ENCODE peak calls at places on chromosomes 3 and 15, in seven cellular contexts. One of them, this sample, is unnamed.

GRCh38 chr3:60890226-60890625 is 361.0 kb downstream of the FHIT start:
- DNase-seq in caudate nucleus: no peak
- DNase-seq in tibial nerve: no peak
- DNase-seq in brain microvascular endothelial cell: no peak
- DNase-seq in suprapubic skin: no peak
- DNase-seq in GOT3: no peak
- DNase-seq in NCI-H1105 treated with DMSO at 0.1 percent for 48 hours: no peak
- DNase-seq in this sample: no peak

GRCh38 chr3:94070341-94070911 is 7.6 kb downstream of the NSUN3 start:
- DNase-seq in caudate nucleus: no peak
- DNase-seq in tibial nerve: no peak
- DNase-seq in brain microvascular endothelial cell: no peak
- DNase-seq in suprapubic skin: no peak
- DNase-seq in GOT3: no peak
- DNase-seq in NCI-H1105 treated with DMSO at 0.1 percent for 48 hours: no peak
- DNase-seq in this sample: no peak

GRCh38 chr3:33424606-33425453 is 15.4 kb downstream of the UBP1 start:
- DNase-seq in caudate nucleus: no peak
- DNase-seq in tibial nerve: no peak
- DNase-seq in brain microvascular endothelial cell: no peak
- DNase-seq in suprapubic skin: no peak
- DNase-seq in GOT3: no peak
- DNase-seq in NCI-H1105 treated with DMSO at 0.1 percent for 48 hours: no peak
- DNase-seq in this sample: no peak

GRCh38 chr3:9884555-9885165 is 4.6 kb upstream of the CIDEC start:
- DNase-seq in caudate nucleus: no peak
- DNase-seq in tibial nerve: peak; percentile 12
- DNase-seq in brain microvascular endothelial cell: peak; percentile 92
- DNase-seq in suprapubic skin: no peak
- DNase-seq in GOT3: no peak
- DNase-seq in NCI-H1105 treated with DMSO at 0.1 percent for 48 hours: no peak
- DNase-seq in this sample: peak; percentile 91

GRCh38 chr3:33718595-33718907 is 497 bp upstream of the CLASP2 start:
- DNase-seq in caudate nucleus: no peak
- DNase-seq in tibial nerve: no peak
- DNase-seq in brain microvascular endothelial cell: no peak
- DNase-seq in suprapubic skin: no peak
- DNase-seq in GOT3: no peak
- DNase-seq in NCI-H1105 treated with DMSO at 0.1 percent for 48 hours: no peak
- DNase-seq in this sample: no peak

GRCh38 chr3:31377045-31377642 is 155.6 kb upstream of the STT3B start:
- DNase-seq in caudate nucleus: no peak
- DNase-seq in tibial nerve: no peak
- DNase-seq in brain microvascular endothelial cell: peak; percentile 85
- DNase-seq in suprapubic skin: no peak
- DNase-seq in GOT3: no peak
- DNase-seq in NCI-H1105 treated with DMSO at 0.1 percent for 48 hours: no peak
- DNase-seq in this sample: no peak

GRCh38 chr3:141076821-141077571 is 25.8 kb downstream of the SPSB4 start:
- DNase-seq in caudate nucleus: peak; percentile 61
- DNase-seq in tibial nerve: peak; percentile 57
- DNase-seq in brain microvascular endothelial cell: peak; percentile 73
- DNase-seq in suprapubic skin: peak; percentile 68
- DNase-seq in GOT3: no peak
- DNase-seq in NCI-H1105 treated with DMSO at 0.1 percent for 48 hours: peak; percentile 88
- DNase-seq in this sample: peak; percentile 53

GRCh38 chr3:80244390-80244789 is 476.6 kb upstream of the ROBO1 start:
- DNase-seq in caudate nucleus: no peak
- DNase-seq in tibial nerve: peak; percentile 54
- DNase-seq in brain microvascular endothelial cell: peak; percentile 14
- DNase-seq in suprapubic skin: no peak
- DNase-seq in GOT3: no peak
- DNase-seq in NCI-H1105 treated with DMSO at 0.1 percent for 48 hours: no peak
- DNase-seq in this sample: no peak

GRCh38 chr3:69932087-69932486 is 67.4 kb upstream of the SAMMSON start:
- DNase-seq in caudate nucleus: no peak
- DNase-seq in tibial nerve: no peak
- DNase-seq in brain microvascular endothelial cell: no peak
- DNase-seq in suprapubic skin: no peak
- DNase-seq in GOT3: no peak
- DNase-seq in NCI-H1105 treated with DMSO at 0.1 percent for 48 hours: no peak
- DNase-seq in this sample: no peak

GRCh38 chr3:43786102-43786952 is 95.6 kb downstream of the ABHD5 start:
- DNase-seq in caudate nucleus: no peak
- DNase-seq in tibial nerve: no peak
- DNase-seq in brain microvascular endothelial cell: no peak
- DNase-seq in suprapubic skin: no peak
- DNase-seq in GOT3: no peak
- DNase-seq in NCI-H1105 treated with DMSO at 0.1 percent for 48 hours: no peak
- DNase-seq in this sample: no peak

GRCh38 chr3:13530241-13531009 is 18.5 kb upstream of the FBLN2 start:
- DNase-seq in caudate nucleus: no peak
- DNase-seq in tibial nerve: no peak
- DNase-seq in brain microvascular endothelial cell: no peak
- DNase-seq in suprapubic skin: no peak
- DNase-seq in GOT3: no peak
- DNase-seq in NCI-H1105 treated with DMSO at 0.1 percent for 48 hours: no peak
- DNase-seq in this sample: no peak

GRCh38 chr3:115595611-115596010 is 27.7 kb upstream of the GAP43 start:
- DNase-seq in caudate nucleus: no peak
- DNase-seq in tibial nerve: no peak
- DNase-seq in brain microvascular endothelial cell: peak; percentile 72
- DNase-seq in suprapubic skin: no peak
- DNase-seq in GOT3: no peak
- DNase-seq in NCI-H1105 treated with DMSO at 0.1 percent for 48 hours: no peak
- DNase-seq in this sample: no peak

GRCh38 chr15:59349715-59350420 is 22.8 kb downstream of the MYO1E start:
- DNase-seq in caudate nucleus: peak; percentile 13
- DNase-seq in tibial nerve: no peak
- DNase-seq in brain microvascular endothelial cell: peak; percentile 91
- DNase-seq in suprapubic skin: no peak
- DNase-seq in GOT3: no peak
- DNase-seq in NCI-H1105 treated with DMSO at 0.1 percent for 48 hours: no peak
- DNase-seq in this sample: peak; percentile 81

GRCh38 chr15:69090197-69090948 is 70.1 kb upstream of the GLCE start:
- DNase-seq in caudate nucleus: peak; percentile 43
- DNase-seq in tibial nerve: no peak
- DNase-seq in brain microvascular endothelial cell: peak; percentile 22
- DNase-seq in suprapubic skin: no peak
- DNase-seq in GOT3: no peak
- DNase-seq in NCI-H1105 treated with DMSO at 0.1 percent for 48 hours: peak; percentile 31
- DNase-seq in this sample: no peak

GRCh38 chr15:70578196-70578595 is 185.2 kb downstream of the UACA start:
- DNase-seq in caudate nucleus: no peak
- DNase-seq in tibial nerve: no peak
- DNase-seq in brain microvascular endothelial cell: no peak
- DNase-seq in suprapubic skin: peak; percentile 16
- DNase-seq in GOT3: no peak
- DNase-seq in NCI-H1105 treated with DMSO at 0.1 percent for 48 hours: no peak
- DNase-seq in this sample: no peak

GRCh38 chr3:8490079-8490552 is 11.5 kb upstream of the LMCD1 start:
- DNase-seq in caudate nucleus: no peak
- DNase-seq in tibial nerve: no peak
- DNase-seq in brain microvascular endothelial cell: peak; percentile 94
- DNase-seq in suprapubic skin: no peak
- DNase-seq in GOT3: peak; percentile 48
- DNase-seq in NCI-H1105 treated with DMSO at 0.1 percent for 48 hours: no peak
- DNase-seq in this sample: peak; percentile 69

GRCh38 chr3:113002676-113003075 is 11.9 kb downstream of the GTPBP8 start:
- DNase-seq in caudate nucleus: no peak
- DNase-seq in tibial nerve: no peak
- DNase-seq in brain microvascular endothelial cell: no peak
- DNase-seq in suprapubic skin: no peak
- DNase-seq in GOT3: no peak
- DNase-seq in NCI-H1105 treated with DMSO at 0.1 percent for 48 hours: no peak
- DNase-seq in this sample: no peak

GRCh38 chr3:30502742-30503073 is 103.7 kb upstream of the TGFBR2 start:
- DNase-seq in caudate nucleus: no peak
- DNase-seq in tibial nerve: no peak
- DNase-seq in brain microvascular endothelial cell: no peak
- DNase-seq in suprapubic skin: no peak
- DNase-seq in GOT3: no peak
- DNase-seq in NCI-H1105 treated with DMSO at 0.1 percent for 48 hours: no peak
- DNase-seq in this sample: no peak

GRCh38 chr3:173688216-173688842 is 290.8 kb downstream of the NLGN1 start:
- DNase-seq in caudate nucleus: no peak
- DNase-seq in tibial nerve: no peak
- DNase-seq in brain microvascular endothelial cell: no peak
- DNase-seq in suprapubic skin: no peak
- DNase-seq in GOT3: no peak
- DNase-seq in NCI-H1105 treated with DMSO at 0.1 percent for 48 hours: no peak
- DNase-seq in this sample: no peak

GRCh38 chr15:92901053-92901761 is 1.1 kb downstream of the CHD2 start:
- DNase-seq in caudate nucleus: no peak
- DNase-seq in tibial nerve: no peak
- DNase-seq in brain microvascular endothelial cell: no peak
- DNase-seq in suprapubic skin: no peak
- DNase-seq in GOT3: no peak
- DNase-seq in NCI-H1105 treated with DMSO at 0.1 percent for 48 hours: no peak
- DNase-seq in this sample: no peak

GRCh38 chr15:62989366-62990055 is 53.0 kb upstream of the TPM1 start:
- DNase-seq in caudate nucleus: no peak
- DNase-seq in tibial nerve: no peak
- DNase-seq in brain microvascular endothelial cell: no peak
- DNase-seq in suprapubic skin: no peak
- DNase-seq in GOT3: no peak
- DNase-seq in NCI-H1105 treated with DMSO at 0.1 percent for 48 hours: no peak
- DNase-seq in this sample: peak; percentile 29

GRCh38 chr15:64825081-64825430 is 391 bp downstream of the PIF1 start:
- DNase-seq in caudate nucleus: no peak
- DNase-seq in tibial nerve: no peak
- DNase-seq in brain microvascular endothelial cell: no peak
- DNase-seq in suprapubic skin: no peak
- DNase-seq in GOT3: no peak
- DNase-seq in NCI-H1105 treated with DMSO at 0.1 percent for 48 hours: no peak
- DNase-seq in this sample: no peak

GRCh38 chr3:167304077-167304476 is 76.0 kb downstream of the ZBBX start:
- DNase-seq in caudate nucleus: no peak
- DNase-seq in tibial nerve: no peak
- DNase-seq in brain microvascular endothelial cell: no peak
- DNase-seq in suprapubic skin: no peak
- DNase-seq in GOT3: no peak
- DNase-seq in NCI-H1105 treated with DMSO at 0.1 percent for 48 hours: no peak
- DNase-seq in this sample: no peak

GRCh38 chr3:182620715-182621434 is 172.4 kb upstream of the ATP11B start:
- DNase-seq in caudate nucleus: no peak
- DNase-seq in tibial nerve: no peak
- DNase-seq in brain microvascular endothelial cell: no peak
- DNase-seq in suprapubic skin: no peak
- DNase-seq in GOT3: no peak
- DNase-seq in NCI-H1105 treated with DMSO at 0.1 percent for 48 hours: no peak
- DNase-seq in this sample: no peak

GRCh38 chr3:34351857-34352545 is 553.6 kb downstream of the PDCD6IP start:
- DNase-seq in caudate nucleus: peak; percentile 9
- DNase-seq in tibial nerve: no peak
- DNase-seq in brain microvascular endothelial cell: no peak
- DNase-seq in suprapubic skin: no peak
- DNase-seq in GOT3: no peak
- DNase-seq in NCI-H1105 treated with DMSO at 0.1 percent for 48 hours: no peak
- DNase-seq in this sample: no peak

GRCh38 chr3:47791193-47791855 is 9.6 kb upstream of the SMARCC1 start:
- DNase-seq in caudate nucleus: no peak
- DNase-seq in tibial nerve: no peak
- DNase-seq in brain microvascular endothelial cell: no peak
- DNase-seq in suprapubic skin: no peak
- DNase-seq in GOT3: no peak
- DNase-seq in NCI-H1105 treated with DMSO at 0.1 percent for 48 hours: no peak
- DNase-seq in this sample: no peak

GRCh38 chr3:23174426-23175039 is 28.6 kb upstream of the UBE2E2 start:
- DNase-seq in caudate nucleus: no peak
- DNase-seq in tibial nerve: no peak
- DNase-seq in brain microvascular endothelial cell: no peak
- DNase-seq in suprapubic skin: no peak
- DNase-seq in GOT3: no peak
- DNase-seq in NCI-H1105 treated with DMSO at 0.1 percent for 48 hours: no peak
- DNase-seq in this sample: no peak

GRCh38 chr15:35852818-35853624 is 307.1 kb upstream of the DPH6 start:
- DNase-seq in caudate nucleus: no peak
- DNase-seq in tibial nerve: no peak
- DNase-seq in brain microvascular endothelial cell: no peak
- DNase-seq in suprapubic skin: no peak
- DNase-seq in GOT3: no peak
- DNase-seq in NCI-H1105 treated with DMSO at 0.1 percent for 48 hours: no peak
- DNase-seq in this sample: no peak

GRCh38 chr3:128318275-128318920 is 148.3 kb downstream of the DNAJB8 start:
- DNase-seq in caudate nucleus: no peak
- DNase-seq in tibial nerve: no peak
- DNase-seq in brain microvascular endothelial cell: no peak
- DNase-seq in suprapubic skin: peak; percentile 34
- DNase-seq in GOT3: no peak
- DNase-seq in NCI-H1105 treated with DMSO at 0.1 percent for 48 hours: no peak
- DNase-seq in this sample: no peak

GRCh38 chr15:45285413-45285812 is 33.4 kb downstream of the SLC28A2 start:
- DNase-seq in caudate nucleus: no peak
- DNase-seq in tibial nerve: no peak
- DNase-seq in brain microvascular endothelial cell: no peak
- DNase-seq in suprapubic skin: no peak
- DNase-seq in GOT3: no peak
- DNase-seq in NCI-H1105 treated with DMSO at 0.1 percent for 48 hours: no peak
- DNase-seq in this sample: no peak

GRCh38 chr3:194397757-194398312 is 1.2 kb downstream of the GP5 start:
- DNase-seq in caudate nucleus: no peak
- DNase-seq in tibial nerve: no peak
- DNase-seq in brain microvascular endothelial cell: no peak
- DNase-seq in suprapubic skin: no peak
- DNase-seq in GOT3: no peak
- DNase-seq in NCI-H1105 treated with DMSO at 0.1 percent for 48 hours: no peak
- DNase-seq in this sample: no peak

GRCh38 chr3:188348445-188349244 is 194.7 kb downstream of the LPP start:
- DNase-seq in caudate nucleus: no peak
- DNase-seq in tibial nerve: peak; percentile 73
- DNase-seq in brain microvascular endothelial cell: peak; percentile 92
- DNase-seq in suprapubic skin: peak; percentile 75
- DNase-seq in GOT3: peak; percentile 6
- DNase-seq in NCI-H1105 treated with DMSO at 0.1 percent for 48 hours: peak; percentile 39
- DNase-seq in this sample: peak; percentile 57

GRCh38 chr3:5072100-5072816 is 49.8 kb upstream of the ARL8B start:
- DNase-seq in caudate nucleus: no peak
- DNase-seq in tibial nerve: no peak
- DNase-seq in brain microvascular endothelial cell: no peak
- DNase-seq in suprapubic skin: peak; percentile 68
- DNase-seq in GOT3: no peak
- DNase-seq in NCI-H1105 treated with DMSO at 0.1 percent for 48 hours: no peak
- DNase-seq in this sample: no peak

GRCh38 chr15:75067123-75067854 is 43.9 kb downstream of the PPCDC start:
- DNase-seq in caudate nucleus: no peak
- DNase-seq in tibial nerve: no peak
- DNase-seq in brain microvascular endothelial cell: peak; percentile 81
- DNase-seq in suprapubic skin: no peak
- DNase-seq in GOT3: no peak
- DNase-seq in NCI-H1105 treated with DMSO at 0.1 percent for 48 hours: no peak
- DNase-seq in this sample: no peak

GRCh38 chr15:32737246-32737757 is 19.5 kb downstream of the GREM1 start:
- DNase-seq in caudate nucleus: no peak
- DNase-seq in tibial nerve: no peak
- DNase-seq in brain microvascular endothelial cell: no peak
- DNase-seq in suprapubic skin: no peak
- DNase-seq in GOT3: no peak
- DNase-seq in NCI-H1105 treated with DMSO at 0.1 percent for 48 hours: no peak
- DNase-seq in this sample: no peak